ENCODE peak calls at places on chromosomes 1 and 21, in four cellular contexts. B, L, O and V are unnamed samples. For H3K4me1 and H3K9me3, the result is how much of the 10 kb centered on the place peaks cover.

GRCh38 chr1:53461329-53462044 is 2.3 kb downstream of the DMRTB1 start:
- DNase-seq in B (no peak), L (no peak), O (no peak), V (no peak)

GRCh38 chr1:150544204-150544603 is 5.0 kb upstream of the ADAMTSL4 start:
- DNase-seq in B (no peak), L (no peak), O (no peak), V (no peak)

GRCh38 chr1:197917813-197918646 is 858 bp downstream of the LHX9 start:
- DNase-seq in B (no peak), L (no peak), O (no peak), V (no peak)

GRCh38 chr1:246418565-246419312 is 88.3 kb downstream of the SMYD3 start:
- DNase-seq in B (no peak), O (no peak), L (no peak), V (no peak)

GRCh38 chr1:180863158-180863775 is 49.4 kb upstream of the KIAA1614 start:
- DNase-seq in L (peak), B (peak), O (peak), V (no peak)

GRCh38 chr1:145785481-145785880 is 38.4 kb downstream of the RNF115 start:
- DNase-seq in O (peak), B (no peak), L (no peak), V (no peak)

GRCh38 chr1:55669308-55669707 is 454.1 kb upstream of the USP24 start:
- DNase-seq in O (no peak), L (no peak), B (peak), V (no peak)

GRCh38 chr1:115830963-115831362 is 10.0 kb downstream of the NHLH2 start:
- DNase-seq in O (peak), L (no peak), B (no peak), V (no peak)

GRCh38 chr1:54096491-54097235 is 43.3 kb downstream of the TCEANC2 start:
- DNase-seq in O (no peak), B (no peak), L (no peak), V (no peak)

GRCh38 chr1:56927171-56927570 is 38.6 kb downstream of the C8B start:
- DNase-seq in O (no peak), B (no peak), L (no peak), V (no peak)

GRCh38 chr1:115198938-115199337 is 109.6 kb upstream of the TSPAN2 start:
- DNase-seq in L (peak), O (peak), B (peak), V (no peak)

GRCh38 chr1:51101976-51102375 is at the start of gene C1orf185:
- DNase-seq in O (no peak), L (no peak), B (no peak), V (no peak)

GRCh38 chr1:219659005-219659632 is 46.2 kb upstream of the ZC3H11B start:
- DNase-seq in O (no peak), L (no peak), B (peak), V (no peak)

GRCh38 chr1:64654519-64655341 is 90.1 kb upstream of the RAVER2 start:
- DNase-seq in O (no peak), L (no peak), B (peak), V (no peak)

GRCh38 chr1:111778541-111779051 is 22.9 kb downstream of the DDX20 start:
- DNase-seq in L (no peak), O (no peak), B (peak), V (no peak)

GRCh38 chr1:222654849-222655248 is 37.0 kb downstream of the MIA3 start:
- DNase-seq in L (no peak), B (peak), O (no peak), V (peak)

GRCh38 chr1:232599178-232600041 is 30.5 kb downstream of the SIPA1L2 start:
- DNase-seq in B (no peak), L (no peak), O (peak), V (no peak)

GRCh38 chr1:53704304-53704703 is 34.7 kb downstream of the GLIS1 start:
- DNase-seq in B (no peak), L (no peak), O (no peak), V (no peak)

GRCh38 chr1:40300249-40300567 is 16.9 kb downstream of the COL9A2 start:
- DNase-seq in L (no peak), O (no peak), B (no peak), V (no peak)

GRCh38 chr1:2233997-2234761 is 6.1 kb downstream of the SKI start:
- DNase-seq in O (peak), L (peak), B (peak), V (peak)

GRCh38 chr1:19646366-19646765 is 2.3 kb downstream of the NBL1 start:
- DNase-seq in L (no peak), B (no peak), O (peak), V (no peak)

GRCh38 chr1:226736001-226736907 is 2.8 kb downstream of the ITPKB start:
- DNase-seq in L (no peak), B (no peak), O (no peak), V (no peak)

GRCh38 chr1:237542525-237543418 is 347.9 kb downstream of the ZP4 start:
- DNase-seq in L (no peak), O (no peak), B (no peak), V (no peak)

GRCh38 chr1:18724001-18724411 is 93.4 kb downstream of the PAX7 start:
- DNase-seq in L (peak), O (no peak), B (no peak), V (no peak)

GRCh38 chr1:183925947-183926346 is 111.6 kb downstream of the COLGALT2 start:
- DNase-seq in O (no peak), B (no peak), L (no peak), V (no peak)

GRCh38 chr1:199954701-199955100 is 72.8 kb upstream of the NR5A2 start:
- DNase-seq in L (no peak), O (peak), B (no peak), V (no peak)

GRCh38 chr1:193417420-193417819 is 231.0 kb upstream of the B3GALT2 start:
- DNase-seq in O (no peak), B (peak), L (peak), V (no peak)

GRCh38 chr1:246506785-246507639 is at the start of gene SMYD3:
- DNase-seq in O (peak), L (peak), B (peak), V (peak)

GRCh38 chr1:42674682-42675081 is 7.5 kb upstream of the YBX1 start:
- DNase-seq in L (no peak), O (no peak), B (no peak), V (no peak)

GRCh38 chr1:70324683-70325082 is 29.8 kb downstream of the ANKRD13C start:
- DNase-seq in L (no peak), O (peak), B (no peak), V (no peak)

GRCh38 chr21:45502600-45502999 is 39.6 kb downstream of the SLC19A1 start:
- DNase-seq in B (no peak), O (no peak), L (no peak), V (peak)

GRCh38 chr1:37434292-37434907 is 40.0 kb upstream of the ZC3H12A start:
- DNase-seq in L (peak), B (peak), O (peak), V (peak)

GRCh38 chr1:151737479-151737878 is 16.2 kb downstream of the RIIAD1 start:
- DNase-seq in O (no peak), B (no peak), L (no peak), V (no peak)

GRCh38 chr1:119327436-119328155 is 41.0 kb upstream of the HAO2 start:
- DNase-seq in O (no peak), B (peak), L (peak), V (no peak)

GRCh38 chr1:93186667-93187066 is 6.1 kb downstream of the CCDC18 start:
- DNase-seq in O (no peak), L (no peak), B (no peak), V (no peak)

GRCh38 chr1:41314781-41315481 is 46.3 kb upstream of the FOXO6 start:
- DNase-seq in O (no peak), B (peak), L (no peak), V (no peak)

DNA sequence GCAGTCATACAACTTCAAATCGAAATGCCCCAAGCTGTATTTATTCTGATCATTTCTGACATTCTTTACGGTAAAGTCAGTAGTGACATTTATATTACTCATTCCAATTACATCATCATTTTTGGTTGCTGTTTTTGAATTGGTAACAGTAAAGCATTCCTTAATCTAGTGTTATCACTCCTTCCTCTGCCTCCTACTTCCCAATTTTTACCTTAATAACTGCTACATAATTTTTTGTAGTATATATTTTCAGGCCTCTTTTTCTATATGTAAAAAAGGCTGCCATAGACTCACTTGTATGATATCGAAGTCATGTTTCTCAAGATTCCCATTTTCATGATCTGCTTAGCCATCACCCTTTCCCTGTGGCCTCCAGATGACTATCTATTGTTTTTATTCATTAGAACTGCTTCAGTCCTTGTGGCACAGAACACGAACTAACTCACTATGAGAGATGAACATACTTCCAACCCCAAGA is 167.2 kb downstream of the RUNX1 start:
- DNase-seq in L (no peak), O (peak), B (peak), V (no peak)
- H3K27ac ChIP-seq in L (no peak), O (peak), B (peak), V (peak)

GRCh38 chr1:31671556-31672201 is 27.0 kb upstream of the PEF1 start:
- DNase-seq in B (no peak), L (no peak), O (no peak), V (no peak)
- H3K4me1 ChIP-seq in B (under half), L (under half), O (under half), V (half or more)

GRCh38 chr21:9756677-9757076 is 764.7 kb upstream of the TPTE start:
- DNase-seq in L (no peak), O (no peak), B (no peak), V (no peak)

GRCh38 chr21:9758888-9759287 is 762.5 kb upstream of the TPTE start:
- DNase-seq in O (no peak), L (peak), B (no peak), V (no peak)

GRCh38 chr21:9760398-9761074 is 760.8 kb upstream of the TPTE start:
- DNase-seq in L (no peak), O (no peak), B (no peak), V (no peak)

GRCh38 chr21:9759972-9760371 is 761.4 kb upstream of the TPTE start:
- DNase-seq in O (no peak), B (no peak), L (peak), V (no peak)

DNA sequence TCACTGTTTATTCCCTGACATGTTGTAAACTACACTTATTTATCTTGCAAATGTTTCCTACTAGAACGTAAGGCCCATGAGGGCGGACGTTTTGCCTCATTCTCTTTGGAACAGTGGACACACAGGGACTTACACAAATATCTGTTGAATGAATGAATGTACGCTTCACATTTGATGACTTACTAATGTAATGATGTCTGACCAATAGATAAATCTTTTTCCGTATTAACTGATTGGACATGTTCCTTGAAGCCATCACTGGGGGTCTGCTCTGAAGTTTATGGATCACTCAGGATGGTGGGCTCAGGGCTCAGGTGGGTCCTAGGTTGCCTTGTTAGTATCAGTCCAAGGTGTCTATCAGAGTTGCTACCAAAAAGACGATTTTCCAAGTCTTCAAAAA is 763.2 kb upstream of the TPTE start:
- DNase-seq in L (no peak), O (no peak), B (no peak), V (no peak)
- H3K9me3 ChIP-seq in L (under half), O (half or more), B (under half), V (under half)

DNA sequence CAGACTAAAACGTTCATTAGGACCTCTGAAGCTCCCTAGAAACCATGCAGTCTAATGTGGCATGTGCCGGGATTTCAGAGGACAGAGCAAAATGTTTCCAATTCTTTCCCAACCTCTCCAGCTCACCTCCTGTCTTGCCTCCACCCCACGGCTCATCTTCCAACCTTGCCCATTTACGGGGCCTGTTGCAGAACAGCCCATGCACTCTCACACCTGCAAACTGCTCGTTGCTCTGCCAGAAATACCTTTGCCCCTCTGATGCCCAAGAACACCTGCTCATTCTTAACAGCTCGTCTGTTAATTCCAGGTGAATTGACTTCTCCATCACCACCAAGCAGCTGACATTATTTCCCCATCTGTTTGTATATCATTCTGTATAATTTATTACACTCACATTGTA is 53.9 kb upstream of the LBR start:
- DNase-seq in O (no peak), L (no peak), B (no peak), V (no peak)
- H3K27ac ChIP-seq in O (no peak), L (no peak), B (no peak), V (peak)